ENCODE peak calls at places on chromosome 17, in nine cellular contexts. E is A549, V is sigmoid colon, O is stomach, Q is tibial nerve, N is transverse colon, T is suprapubic skin, J is H1, I is esophagus muscularis mucosa. U is an unnamed sample.
A peak's percentile ranks its signal among the peaks of the same experiment; 100 is the strongest.

GRCh38 chr17:52237151-52237550 is 78.6 kb upstream of the CA10 start:
- DNase-seq in Q (no peak), I (no peak), V (no peak), J (no peak), T (no peak), N (no peak), O (no peak), E (no peak), U (no peak)

GRCh38 chr17:41058741-41059140 is 1.2 kb downstream of the KRTAP2-3 start:
- DNase-seq in Q (no peak), T (no peak), I (no peak), O (no peak), V (no peak), E (no peak), N (no peak), J (no peak), U (no peak)

GRCh38 chr17:79454826-79455225 is 156.0 kb downstream of the RBFOX3 start:
- DNase-seq in E (no peak), O (no peak), J (no peak), Q (no peak), V (no peak), N (no peak), T (no peak), I (no peak), U (no peak)

GRCh38 chr17:63932008-63932561 is at the start of gene CD79B:
- DNase-seq in I (no peak), J (peak; percentile 45), T (no peak), E (no peak), V (no peak), N (peak; percentile 60), O (no peak), Q (no peak), U (no peak)

GRCh38 chr17:80260791-80261158 is at the start of gene RNF213:
- DNase-seq in I (no peak), V (no peak), O (peak; percentile 68), J (peak; percentile 66), T (no peak), N (peak; percentile 75), E (peak; percentile 83), Q (no peak), U (peak; percentile 70)

GRCh38 chr17:32876414-32877163 is at the start of gene MYO1D:
- DNase-seq in J (peak; percentile 88), Q (peak; percentile 29), O (peak; percentile 79), I (no peak), V (peak; percentile 74), N (peak; percentile 88), E (peak; percentile 35), T (peak; percentile 82), U (peak; percentile 74)

GRCh38 chr17:78759203-78759968 is 22.7 kb downstream of the CYTH1 start:
- DNase-seq in O (peak; percentile 85), E (no peak), I (no peak), Q (no peak), T (no peak), J (no peak), V (no peak), N (peak; percentile 82), U (peak; percentile 76)

GRCh38 chr17:13202835-13203234 is 185.0 kb upstream of the ELAC2 start:
- DNase-seq in O (no peak), Q (no peak), N (no peak), T (no peak), V (no peak), I (no peak), E (no peak), J (no peak), U (no peak)

GRCh38 chr17:13002761-13003453 is 14.9 kb downstream of the ELAC2 start:
- DNase-seq in N (peak; percentile 80), Q (peak; percentile 97), J (peak; percentile 90), E (peak; percentile 80), O (peak; percentile 84), I (peak; percentile 94), T (no peak), V (peak; percentile 86), U (peak; percentile 85)

GRCh38 chr17:2157081-2157480 is 102.2 kb downstream of the HIC1 start:
- DNase-seq in V (peak; percentile 53), N (no peak), T (no peak), Q (no peak), I (no peak), O (no peak), J (no peak), E (no peak), U (no peak)

GRCh38 chr17:339193-340061 is 13.2 kb downstream of the RPH3AL start:
- DNase-seq in O (peak; percentile 59), J (no peak), E (no peak), T (no peak), N (no peak), V (peak; percentile 48), Q (no peak), I (no peak), U (no peak)

GRCh38 chr17:54891176-54891821 is 9.4 kb upstream of the TOM1L1 start:
- DNase-seq in T (no peak), I (no peak), O (no peak), V (no peak), E (peak; percentile 80), Q (no peak), N (no peak), J (peak; percentile 52), U (no peak)

GRCh38 chr17:36592316-36592710 is 634 bp downstream of the DHRS11 start:
- DNase-seq in N (peak; percentile 33), T (peak; percentile 78), J (peak; percentile 80), O (no peak), I (no peak), Q (no peak), V (peak; percentile 67), E (peak; percentile 49), U (no peak)

GRCh38 chr17:16987830-16988601 is 16.1 kb upstream of the TNFRSF13B start:
- DNase-seq in V (peak; percentile 84), T (no peak), E (peak; percentile 74), Q (peak; percentile 50), O (peak; percentile 57), N (peak; percentile 85), I (peak; percentile 95), J (no peak), U (peak; percentile 34)

GRCh38 chr17:28492352-28493310 is 13.5 kb upstream of the FOXN1 start:
- DNase-seq in J (no peak), T (no peak), Q (no peak), I (no peak), V (no peak), E (no peak), O (no peak), N (no peak), U (no peak)

GRCh38 chr17:27546624-27547300 is 84.2 kb upstream of the LGALS9 start:
- DNase-seq in E (no peak), N (no peak), Q (no peak), I (no peak), V (no peak), T (no peak), J (no peak), O (no peak), U (no peak)

GRCh38 chr17:7064248-7064647 is 15.8 kb downstream of the CLEC10A start:
- DNase-seq in T (no peak), N (no peak), J (no peak), E (no peak), Q (no peak), V (no peak), O (no peak), I (no peak), U (no peak)

GRCh38 chr17:78774956-78775571 is 7.0 kb downstream of the CYTH1 start:
- DNase-seq in I (no peak), O (no peak), T (no peak), N (peak; percentile 55), Q (peak; percentile 29), E (no peak), V (peak; percentile 51), J (no peak), U (no peak)

GRCh38 chr17:28765038-28765437 is 21.2 kb downstream of the TRAF4 start:
- DNase-seq in V (no peak), T (peak; percentile 35), O (peak; percentile 8), J (no peak), E (no peak), N (no peak), I (no peak), Q (no peak), U (no peak)

GRCh38 chr17:45311762-45312476 is 4.9 kb downstream of the MAP3K14 start:
- DNase-seq in Q (no peak), N (peak; percentile 89), V (peak; percentile 86), J (no peak), O (peak; percentile 82), I (no peak), T (no peak), E (peak; percentile 62), U (no peak)
- H3K4me3 ChIP-seq in Q (no peak overlapping the region), N (peak overlapping the region; percentile 13), V (peak overlapping the region; percentile 24), J (no peak overlapping the region), O (peak overlapping the region; percentile 38), I (peak overlapping the region; percentile 41), T (peak overlapping the region; percentile 35), E (peak overlapping the region; percentile 69), U (no peak overlapping the region)

GRCh38 chr17:75848523-75849303 is 4.5 kb upstream of the UNC13D start:
- DNase-seq in N (peak; percentile 88), E (peak; percentile 76), O (peak; percentile 86), Q (peak; percentile 85), J (peak; percentile 98), T (no peak), I (no peak), V (peak; percentile 82), U (peak; percentile 77)
- TF ChIP-seq POLR2A in N (no peak), E (no peak), O (no peak), Q (no peak), J (no peak), T (no peak), I (no peak), V (no peak), U (no peak)

GRCh38 chr17:82100502-82101298 is 2.7 kb upstream of the FASN start:
- DNase-seq in E (no peak), I (no peak), V (no peak), N (no peak), O (no peak), Q (no peak), T (no peak), J (no peak), U (no peak)
- TF ChIP-seq EP300 in E (no peak), I (no peak), V (no peak), N (no peak), O (no peak), Q (no peak), T (no peak), J (no peak), U (no peak)

GRCh38 chr17:50946223-50946890 is 80.2 kb upstream of the TOB1 start:
- DNase-seq in I (no peak), J (no peak), V (peak; percentile 55), O (peak; percentile 25), T (peak; percentile 64), N (peak; percentile 38), Q (no peak), E (no peak), U (no peak)

GRCh38 chr17:50944902-50945720 is 79.0 kb upstream of the TOB1 start:
- DNase-seq in Q (no peak), E (no peak), T (peak; percentile 74), N (peak; percentile 6), V (no peak), J (no peak), O (no peak), I (no peak), U (no peak)

GRCh38 chr17:50944054-50944901 is 78.1 kb upstream of the TOB1 start:
- DNase-seq in O (peak; percentile 97), I (no peak), E (peak; percentile 94), Q (peak; percentile 61), T (peak; percentile 93), J (peak; percentile 75), V (peak; percentile 88), N (peak; percentile 92), U (peak; percentile 64)

GRCh38 chr17:50945779-50946222 is 79.6 kb upstream of the TOB1 start:
- DNase-seq in T (no peak), N (no peak), J (no peak), Q (no peak), E (no peak), I (no peak), O (no peak), V (peak; percentile 21), U (peak; percentile 10)

GRCh38 chr17:50943575-50943933 is 77.4 kb upstream of the TOB1 start:
- DNase-seq in N (peak; percentile 19), Q (no peak), V (peak; percentile 66), T (peak; percentile 50), O (peak; percentile 58), J (no peak), E (no peak), I (no peak), U (no peak)
- H3K4me3 ChIP-seq in N (no peak overlapping the region), Q (no peak overlapping the region), V (peak overlapping the region; percentile 52), T (peak overlapping the region; percentile 39), O (peak overlapping the region; percentile 52), J (no peak overlapping the region), E (peak overlapping the region; percentile 53), I (peak overlapping the region; percentile 64), U (no peak overlapping the region)